ENCODE peak calls at places on chromosomes 13 and 19, in seven cellular contexts. One of them, this sample, is unnamed.

GRCh38 chr19:2050349-2050990 is 574 bp downstream of the MKNK2 start:
- DNase-seq in activated CD4-positive, alpha-beta T cell treated with anti-CD3 and anti-CD28 coated beads for 24 hours: no peak
- DNase-seq in effector memory CD8-positive, alpha-beta T cell: no peak
- DNase-seq in pancreas: peak
- DNase-seq in NCI-H510A treated with DMSO at 0.1 percent for 48 hours: no peak
- DNase-seq in stimulated activated CD8-positive, alpha-beta memory T cell treated with anti-CD3 and anti-CD28 coated beads, Interleukin-4, amount 100 ng/mL, for 48 hours: no peak
- DNase-seq in OCI-M1: no peak
- DNase-seq in this sample: no peak

GRCh38 chr13:114282143-114282685 is 813 bp downstream of the UPF3A start:
- DNase-seq in activated CD4-positive, alpha-beta T cell treated with anti-CD3 and anti-CD28 coated beads for 24 hours: peak
- DNase-seq in effector memory CD8-positive, alpha-beta T cell: no peak
- DNase-seq in pancreas: peak
- DNase-seq in NCI-H510A treated with DMSO at 0.1 percent for 48 hours: peak
- DNase-seq in stimulated activated CD8-positive, alpha-beta memory T cell treated with anti-CD3 and anti-CD28 coated beads, Interleukin-4, amount 100 ng/mL, for 48 hours: peak
- DNase-seq in OCI-M1: peak
- DNase-seq in this sample: peak

GRCh38 chr19:35299523-35300339 is 7.8 kb downstream of the MAG start:
- DNase-seq in activated CD4-positive, alpha-beta T cell treated with anti-CD3 and anti-CD28 coated beads for 24 hours: no peak
- DNase-seq in effector memory CD8-positive, alpha-beta T cell: no peak
- DNase-seq in pancreas: no peak
- DNase-seq in NCI-H510A treated with DMSO at 0.1 percent for 48 hours: no peak
- DNase-seq in stimulated activated CD8-positive, alpha-beta memory T cell treated with anti-CD3 and anti-CD28 coated beads, Interleukin-4, amount 100 ng/mL, for 48 hours: peak
- DNase-seq in OCI-M1: no peak
- DNase-seq in this sample: no peak

GRCh38 chr13:111470933-111471332 is 150.5 kb downstream of the TEX29 start:
- DNase-seq in activated CD4-positive, alpha-beta T cell treated with anti-CD3 and anti-CD28 coated beads for 24 hours: no peak
- DNase-seq in effector memory CD8-positive, alpha-beta T cell: no peak
- DNase-seq in pancreas: no peak
- DNase-seq in NCI-H510A treated with DMSO at 0.1 percent for 48 hours: no peak
- DNase-seq in stimulated activated CD8-positive, alpha-beta memory T cell treated with anti-CD3 and anti-CD28 coated beads, Interleukin-4, amount 100 ng/mL, for 48 hours: no peak
- DNase-seq in OCI-M1: no peak
- DNase-seq in this sample: no peak

GRCh38 chr13:45411631-45412030 is 6.5 kb downstream of the SLC25A30 start:
- DNase-seq in activated CD4-positive, alpha-beta T cell treated with anti-CD3 and anti-CD28 coated beads for 24 hours: no peak
- DNase-seq in effector memory CD8-positive, alpha-beta T cell: no peak
- DNase-seq in pancreas: no peak
- DNase-seq in NCI-H510A treated with DMSO at 0.1 percent for 48 hours: no peak
- DNase-seq in stimulated activated CD8-positive, alpha-beta memory T cell treated with anti-CD3 and anti-CD28 coated beads, Interleukin-4, amount 100 ng/mL, for 48 hours: no peak
- DNase-seq in OCI-M1: no peak
- DNase-seq in this sample: no peak

GRCh38 chr19:38900816-38901215 is 1.0 kb downstream of the NFKBIB start:
- DNase-seq in activated CD4-positive, alpha-beta T cell treated with anti-CD3 and anti-CD28 coated beads for 24 hours: no peak
- DNase-seq in effector memory CD8-positive, alpha-beta T cell: no peak
- DNase-seq in pancreas: no peak
- DNase-seq in NCI-H510A treated with DMSO at 0.1 percent for 48 hours: peak
- DNase-seq in stimulated activated CD8-positive, alpha-beta memory T cell treated with anti-CD3 and anti-CD28 coated beads, Interleukin-4, amount 100 ng/mL, for 48 hours: no peak
- DNase-seq in OCI-M1: peak
- DNase-seq in this sample: no peak

GRCh38 chr13:94154362-94154761 is 325.1 kb downstream of the DCT start:
- DNase-seq in activated CD4-positive, alpha-beta T cell treated with anti-CD3 and anti-CD28 coated beads for 24 hours: no peak
- DNase-seq in effector memory CD8-positive, alpha-beta T cell: no peak
- DNase-seq in pancreas: peak
- DNase-seq in NCI-H510A treated with DMSO at 0.1 percent for 48 hours: no peak
- DNase-seq in stimulated activated CD8-positive, alpha-beta memory T cell treated with anti-CD3 and anti-CD28 coated beads, Interleukin-4, amount 100 ng/mL, for 48 hours: no peak
- DNase-seq in OCI-M1: no peak
- DNase-seq in this sample: peak

GRCh38 chr13:76331948-76332712 is 554.1 kb downstream of the KCTD12 start:
- DNase-seq in activated CD4-positive, alpha-beta T cell treated with anti-CD3 and anti-CD28 coated beads for 24 hours: no peak
- DNase-seq in effector memory CD8-positive, alpha-beta T cell: no peak
- DNase-seq in pancreas: no peak
- DNase-seq in NCI-H510A treated with DMSO at 0.1 percent for 48 hours: no peak
- DNase-seq in stimulated activated CD8-positive, alpha-beta memory T cell treated with anti-CD3 and anti-CD28 coated beads, Interleukin-4, amount 100 ng/mL, for 48 hours: no peak
- DNase-seq in OCI-M1: peak
- DNase-seq in this sample: no peak

GRCh38 chr19:14694867-14695266 is 5.0 kb downstream of the ZNF333 start:
- DNase-seq in activated CD4-positive, alpha-beta T cell treated with anti-CD3 and anti-CD28 coated beads for 24 hours: no peak
- DNase-seq in effector memory CD8-positive, alpha-beta T cell: no peak
- DNase-seq in pancreas: no peak
- DNase-seq in NCI-H510A treated with DMSO at 0.1 percent for 48 hours: no peak
- DNase-seq in stimulated activated CD8-positive, alpha-beta memory T cell treated with anti-CD3 and anti-CD28 coated beads, Interleukin-4, amount 100 ng/mL, for 48 hours: no peak
- DNase-seq in OCI-M1: no peak
- DNase-seq in this sample: no peak

GRCh38 chr19:55206664-55207500 is 2.4 kb downstream of the PTPRH start:
- DNase-seq in activated CD4-positive, alpha-beta T cell treated with anti-CD3 and anti-CD28 coated beads for 24 hours: peak
- DNase-seq in effector memory CD8-positive, alpha-beta T cell: no peak
- DNase-seq in pancreas: peak
- DNase-seq in NCI-H510A treated with DMSO at 0.1 percent for 48 hours: peak
- DNase-seq in stimulated activated CD8-positive, alpha-beta memory T cell treated with anti-CD3 and anti-CD28 coated beads, Interleukin-4, amount 100 ng/mL, for 48 hours: peak
- DNase-seq in OCI-M1: peak
- DNase-seq in this sample: peak

GRCh38 chr19:804419-805160 is 7.3 kb downstream of the PTBP1 start:
- DNase-seq in activated CD4-positive, alpha-beta T cell treated with anti-CD3 and anti-CD28 coated beads for 24 hours: no peak
- DNase-seq in effector memory CD8-positive, alpha-beta T cell: no peak
- DNase-seq in pancreas: no peak
- DNase-seq in NCI-H510A treated with DMSO at 0.1 percent for 48 hours: no peak
- DNase-seq in stimulated activated CD8-positive, alpha-beta memory T cell treated with anti-CD3 and anti-CD28 coated beads, Interleukin-4, amount 100 ng/mL, for 48 hours: no peak
- DNase-seq in OCI-M1: no peak
- DNase-seq in this sample: no peak

GRCh38 chr19:49642488-49643035 is 553 bp downstream of the SCAF1 start:
- DNase-seq in activated CD4-positive, alpha-beta T cell treated with anti-CD3 and anti-CD28 coated beads for 24 hours: no peak
- DNase-seq in effector memory CD8-positive, alpha-beta T cell: no peak
- DNase-seq in pancreas: no peak
- DNase-seq in NCI-H510A treated with DMSO at 0.1 percent for 48 hours: no peak
- DNase-seq in stimulated activated CD8-positive, alpha-beta memory T cell treated with anti-CD3 and anti-CD28 coated beads, Interleukin-4, amount 100 ng/mL, for 48 hours: no peak
- DNase-seq in OCI-M1: peak
- DNase-seq in this sample: no peak

GRCh38 chr13:110126391-110126961 is 180.5 kb downstream of the COL4A1 start:
- DNase-seq in activated CD4-positive, alpha-beta T cell treated with anti-CD3 and anti-CD28 coated beads for 24 hours: no peak
- DNase-seq in effector memory CD8-positive, alpha-beta T cell: no peak
- DNase-seq in pancreas: no peak
- DNase-seq in NCI-H510A treated with DMSO at 0.1 percent for 48 hours: peak
- DNase-seq in stimulated activated CD8-positive, alpha-beta memory T cell treated with anti-CD3 and anti-CD28 coated beads, Interleukin-4, amount 100 ng/mL, for 48 hours: no peak
- DNase-seq in OCI-M1: no peak
- DNase-seq in this sample: no peak

GRCh38 chr19:7117248-7117647 is 47.7 kb downstream of the ZNF557 start:
- DNase-seq in activated CD4-positive, alpha-beta T cell treated with anti-CD3 and anti-CD28 coated beads for 24 hours: no peak
- DNase-seq in effector memory CD8-positive, alpha-beta T cell: no peak
- DNase-seq in pancreas: no peak
- DNase-seq in NCI-H510A treated with DMSO at 0.1 percent for 48 hours: no peak
- DNase-seq in stimulated activated CD8-positive, alpha-beta memory T cell treated with anti-CD3 and anti-CD28 coated beads, Interleukin-4, amount 100 ng/mL, for 48 hours: no peak
- DNase-seq in OCI-M1: no peak
- DNase-seq in this sample: no peak

GRCh38 chr19:45164577-45165335 is 4.0 kb upstream of the NKPD1 start:
- DNase-seq in activated CD4-positive, alpha-beta T cell treated with anti-CD3 and anti-CD28 coated beads for 24 hours: peak
- DNase-seq in effector memory CD8-positive, alpha-beta T cell: peak
- DNase-seq in pancreas: no peak
- DNase-seq in NCI-H510A treated with DMSO at 0.1 percent for 48 hours: peak
- DNase-seq in stimulated activated CD8-positive, alpha-beta memory T cell treated with anti-CD3 and anti-CD28 coated beads, Interleukin-4, amount 100 ng/mL, for 48 hours: peak
- DNase-seq in OCI-M1: peak
- DNase-seq in this sample: peak

GRCh38 chr13:30746816-30747215 is 11.5 kb downstream of the ALOX5AP start:
- DNase-seq in activated CD4-positive, alpha-beta T cell treated with anti-CD3 and anti-CD28 coated beads for 24 hours: no peak
- DNase-seq in effector memory CD8-positive, alpha-beta T cell: no peak
- DNase-seq in pancreas: no peak
- DNase-seq in NCI-H510A treated with DMSO at 0.1 percent for 48 hours: no peak
- DNase-seq in stimulated activated CD8-positive, alpha-beta memory T cell treated with anti-CD3 and anti-CD28 coated beads, Interleukin-4, amount 100 ng/mL, for 48 hours: no peak
- DNase-seq in OCI-M1: no peak
- DNase-seq in this sample: no peak

GRCh38 chr19:42284641-42285341 is 15.7 kb downstream of the CIC start:
- DNase-seq in activated CD4-positive, alpha-beta T cell treated with anti-CD3 and anti-CD28 coated beads for 24 hours: no peak
- DNase-seq in effector memory CD8-positive, alpha-beta T cell: no peak
- DNase-seq in pancreas: no peak
- DNase-seq in NCI-H510A treated with DMSO at 0.1 percent for 48 hours: no peak
- DNase-seq in stimulated activated CD8-positive, alpha-beta memory T cell treated with anti-CD3 and anti-CD28 coated beads, Interleukin-4, amount 100 ng/mL, for 48 hours: no peak
- DNase-seq in OCI-M1: peak
- DNase-seq in this sample: no peak

GRCh38 chr19:29001006-29001921 is 211.7 kb downstream of the UQCRFS1 start:
- DNase-seq in activated CD4-positive, alpha-beta T cell treated with anti-CD3 and anti-CD28 coated beads for 24 hours: no peak
- DNase-seq in effector memory CD8-positive, alpha-beta T cell: no peak
- DNase-seq in pancreas: no peak
- DNase-seq in NCI-H510A treated with DMSO at 0.1 percent for 48 hours: no peak
- DNase-seq in stimulated activated CD8-positive, alpha-beta memory T cell treated with anti-CD3 and anti-CD28 coated beads, Interleukin-4, amount 100 ng/mL, for 48 hours: no peak
- DNase-seq in OCI-M1: no peak
- DNase-seq in this sample: no peak

GRCh38 chr19:18167975-18168645 is 5.5 kb upstream of the IFI30 start:
- DNase-seq in activated CD4-positive, alpha-beta T cell treated with anti-CD3 and anti-CD28 coated beads for 24 hours: no peak
- DNase-seq in effector memory CD8-positive, alpha-beta T cell: peak
- DNase-seq in pancreas: no peak
- DNase-seq in NCI-H510A treated with DMSO at 0.1 percent for 48 hours: peak
- DNase-seq in stimulated activated CD8-positive, alpha-beta memory T cell treated with anti-CD3 and anti-CD28 coated beads, Interleukin-4, amount 100 ng/mL, for 48 hours: peak
- DNase-seq in OCI-M1: peak
- DNase-seq in this sample: peak

GRCh38 chr13:23447927-23448326 is 14.4 kb upstream of the SACS start:
- DNase-seq in activated CD4-positive, alpha-beta T cell treated with anti-CD3 and anti-CD28 coated beads for 24 hours: no peak
- DNase-seq in effector memory CD8-positive, alpha-beta T cell: no peak
- DNase-seq in pancreas: no peak
- DNase-seq in NCI-H510A treated with DMSO at 0.1 percent for 48 hours: no peak
- DNase-seq in stimulated activated CD8-positive, alpha-beta memory T cell treated with anti-CD3 and anti-CD28 coated beads, Interleukin-4, amount 100 ng/mL, for 48 hours: no peak
- DNase-seq in OCI-M1: no peak
- DNase-seq in this sample: no peak

GRCh38 chr19:58558066-58558622 is at the start of gene UBE2M:
- DNase-seq in activated CD4-positive, alpha-beta T cell treated with anti-CD3 and anti-CD28 coated beads for 24 hours: no peak
- DNase-seq in effector memory CD8-positive, alpha-beta T cell: peak
- DNase-seq in pancreas: peak
- DNase-seq in NCI-H510A treated with DMSO at 0.1 percent for 48 hours: no peak
- DNase-seq in stimulated activated CD8-positive, alpha-beta memory T cell treated with anti-CD3 and anti-CD28 coated beads, Interleukin-4, amount 100 ng/mL, for 48 hours: peak
- DNase-seq in OCI-M1: no peak
- DNase-seq in this sample: peak

GRCh38 chr19:39969681-39970423 is 1.1 kb upstream of the PSMC4 start:
- DNase-seq in activated CD4-positive, alpha-beta T cell treated with anti-CD3 and anti-CD28 coated beads for 24 hours: no peak
- DNase-seq in effector memory CD8-positive, alpha-beta T cell: no peak
- DNase-seq in pancreas: no peak
- DNase-seq in NCI-H510A treated with DMSO at 0.1 percent for 48 hours: no peak
- DNase-seq in stimulated activated CD8-positive, alpha-beta memory T cell treated with anti-CD3 and anti-CD28 coated beads, Interleukin-4, amount 100 ng/mL, for 48 hours: peak
- DNase-seq in OCI-M1: peak
- DNase-seq in this sample: peak

This sample was measured in stomach.